ENCODE peak calls at places on chromosome 16, in nine cellular contexts. I is lower lobe of right lung; B is germinal center; Q is SK-N-SH; C is stimulated activated CD8-positive, alpha-beta memory T cell treated with anti-CD3 and anti-CD28 coated beads, Interleukin-15, amount 100 ng/mL, for 24 hours; Z is mucosa of gallbladder; M is HS-5; H is GOT3; E is activated gamma-delta T cell treated with Interleukin-2 at 50 U/mL for 16 hours. L is an unnamed sample.

GRCh38 chr16:75931043-75931442 is 204.8 kb upstream of the CPHXL start:
- DNase-seq in Z (no peak), H (no peak), E (no peak), Q (no peak), C (no peak), B (no peak), I (no peak), M (peak), L (no peak)

GRCh38 chr16:65888201-65888600 is 478.3 kb upstream of the CDH5 start:
- DNase-seq in E (no peak), H (no peak), M (no peak), Z (no peak), I (no peak), Q (no peak), B (no peak), C (no peak), L (no peak)

GRCh38 chr16:22814330-22815105 is 556 bp downstream of the HS3ST2 start:
- DNase-seq in C (no peak), M (no peak), B (no peak), E (no peak), Z (no peak), H (no peak), I (no peak), Q (peak), L (no peak)

GRCh38 chr16:78503501-78504110 is 404.2 kb downstream of the WWOX start:
- DNase-seq in M (no peak), Q (peak), E (peak), Z (peak), C (no peak), B (peak), I (no peak), H (no peak), L (no peak)

GRCh38 chr16:51151435-51151950 is 423 bp upstream of the SALL1 start:
- DNase-seq in C (no peak), B (no peak), I (no peak), E (no peak), M (no peak), Z (no peak), H (peak), Q (peak), L (peak)

GRCh38 chr16:67860589-67861398 is 12.1 kb upstream of the EDC4 start:
- DNase-seq in E (no peak), M (no peak), I (no peak), Q (no peak), B (no peak), Z (no peak), H (no peak), C (no peak), L (no peak)

GRCh38 chr16:30894540-30895368 is 877 bp upstream of the BCL7C start:
- DNase-seq in B (no peak), C (no peak), Q (no peak), Z (no peak), M (no peak), E (no peak), I (no peak), H (no peak), L (no peak)

GRCh38 chr16:70635356-70636016 is 10.9 kb upstream of the IL34 start:
- DNase-seq in E (no peak), C (no peak), Z (no peak), I (no peak), B (no peak), Q (no peak), M (peak), H (no peak), L (no peak)

GRCh38 chr16:20910781-20911321 is 10.3 kb downstream of the LYRM1 start:
- DNase-seq in C (no peak), M (peak), Q (no peak), Z (no peak), H (no peak), I (no peak), B (no peak), E (no peak), L (no peak)

GRCh38 chr16:62225675-62226074 is 189.4 kb upstream of the CDH8 start:
- DNase-seq in Z (peak), Q (peak), B (no peak), M (peak), E (no peak), C (no peak), I (peak), H (peak), L (no peak)

L was measured in cardiac septum.